ENCODE peak calls at places on chromosome 6, in ten cellular contexts. B is HCEC 1CT; H is GM10248; O is activated T-cell treated with anti-CD3 and anti-CD28 coated beads, Interleukin-2, amount 50 U/mL, for 4 hours; I is stimulated activated effector memory CD8-positive, alpha-beta T cell treated with anti-CD3 and anti-CD28 coated beads, Interleukin-12 subunit alpha, Interleukin-12 subunit beta, amount 100 ng/mL, for 72 hours; R is RWPE1; D is adrenal gland; U is CD8-positive, alpha-beta T cell; T is DMS79 treated with DMSO at 0.1 percent for 48 hours; K is smooth muscle cell of the brain vasculature. P is an unnamed sample.

GRCh38 chr6:44316481-44316880 is 3.3 kb upstream of the AARS2 start:
- DNase-seq in B (no peak), R (no peak), D (no peak), K (no peak), U (no peak), O (no peak), T (no peak), H (no peak), I (no peak), P (no peak)

GRCh38 chr6:158628542-158628941 is 16.0 kb downstream of the DYNLT1 start:
- DNase-seq in T (no peak), O (no peak), U (no peak), I (no peak), H (peak; percentile 9), R (no peak), D (no peak), B (no peak), K (no peak), P (no peak)

GRCh38 chr6:138115191-138115590 is 8.0 kb upstream of the PERP start:
- DNase-seq in T (peak; percentile 50), R (no peak), D (no peak), H (no peak), I (no peak), B (no peak), K (no peak), U (no peak), O (no peak), P (no peak)

GRCh38 chr6:55974688-55975087 is 99.3 kb upstream of the BMP5 start:
- DNase-seq in H (no peak), O (no peak), U (no peak), I (no peak), B (no peak), D (no peak), T (no peak), R (no peak), K (no peak), P (no peak)

GRCh38 chr6:56770011-56770520 is 127.4 kb upstream of the DST start:
- DNase-seq in O (no peak), H (no peak), R (no peak), B (no peak), I (no peak), U (no peak), T (no peak), K (no peak), D (no peak), P (no peak)

GRCh38 chr6:26157838-26158580 is 70.8 kb downstream of the HFE start:
- DNase-seq in H (peak; percentile 86), B (peak; percentile 100), I (peak; percentile 95), T (peak; percentile 93), D (peak; percentile 81), K (peak; percentile 90), R (peak; percentile 97), U (peak; percentile 81), O (peak; percentile 74), P (peak; percentile 82)

GRCh38 chr6:108587258-108588059 is 26.7 kb downstream of the FOXO3 start:
- DNase-seq in B (peak; percentile 90), T (no peak), K (no peak), H (no peak), R (peak; percentile 54), D (no peak), I (no peak), U (no peak), O (no peak), P (peak; percentile 15)

GRCh38 chr6:43037197-43037596 is 15.8 kb downstream of the RRP36 start:
- DNase-seq in R (no peak), O (no peak), H (no peak), K (no peak), I (no peak), B (no peak), D (no peak), T (no peak), U (no peak), P (no peak)

GRCh38 chr6:4282926-4283325 is 147.6 kb upstream of the ECI2 start:
- DNase-seq in T (no peak), I (no peak), B (no peak), R (no peak), U (no peak), D (no peak), K (no peak), O (no peak), H (no peak), P (no peak)

GRCh38 chr6:168228676-168229367 is 90.8 kb downstream of the DACT2 start:
- DNase-seq in D (no peak), I (no peak), O (no peak), U (no peak), K (no peak), H (no peak), R (no peak), T (no peak), B (no peak), P (no peak)

GRCh38 chr6:25945175-25945574 is 14.7 kb upstream of the SLC17A2 start:
- DNase-seq in H (peak; percentile 46), K (no peak), U (no peak), T (no peak), I (peak; percentile 50), R (no peak), D (no peak), B (no peak), O (no peak), P (no peak)

GRCh38 chr6:17983712-17984111 is 3.7 kb downstream of the KIF13A start:
- DNase-seq in D (no peak), U (no peak), R (no peak), H (no peak), T (peak; percentile 44), I (no peak), O (no peak), B (no peak), K (no peak), P (no peak)

GRCh38 chr6:71602385-71602949 is 283.9 kb upstream of the RIMS1 start:
- DNase-seq in D (no peak), R (peak; percentile 85), O (no peak), U (no peak), K (no peak), T (no peak), I (no peak), B (peak; percentile 45), H (no peak), P (no peak)

GRCh38 chr6:108622601-108623335 is 62.1 kb downstream of the FOXO3 start:
- DNase-seq in T (no peak), B (peak; percentile 88), K (peak; percentile 60), H (no peak), U (no peak), O (no peak), R (peak; percentile 54), D (peak; percentile 49), I (no peak), P (peak; percentile 33)

GRCh38 chr6:89818977-89819335 is 638 bp downstream of the MDN1 start:
- DNase-seq in K (no peak), D (peak; percentile 36), H (no peak), O (peak; percentile 6), T (peak; percentile 39), B (peak; percentile 18), I (no peak), U (no peak), R (peak; percentile 20), P (no peak)